ENCODE peak calls at places on chromosomes 11 and 22, in seven cellular contexts. C is GM19239; Y is EL; L is OCI-LY7; J is activated CD8-positive, alpha-beta memory T cell treated with anti-CD3 and anti-CD28 coated beads for 24 hours; P is activated naive CD4-positive, alpha-beta T cell; W is stimulated activated CD4-positive, alpha-beta T cell treated with anti-CD3 and anti-CD28 coated beads, TNF-alpha, amount 100 ng/mL, for 4 hours. Z is an unnamed sample.

GRCh38 chr22:20602589-20603164 is 95.3 kb downstream of the MED15 start:
- DNase-seq in W (no peak), C (no peak), J (no peak), L (no peak), Y (no peak), P (no peak), Z (no peak)

GRCh38 chr11:83681045-83681781 is 395.0 kb upstream of the CCDC90B start:
- DNase-seq in L (peak), C (no peak), P (no peak), Y (no peak), J (no peak), W (no peak), Z (peak)

GRCh38 chr11:61488651-61489291 is 19.8 kb upstream of the LRRC10B start:
- DNase-seq in J (no peak), C (no peak), Y (no peak), L (no peak), W (no peak), P (no peak), Z (no peak)

GRCh38 chr11:122784325-122785155 is 53.8 kb upstream of the CRTAM start:
- DNase-seq in C (no peak), L (no peak), W (no peak), J (no peak), P (no peak), Y (peak), Z (no peak)

GRCh38 chr11:123188508-123189165 is 6.4 kb downstream of the CLMP start:
- DNase-seq in J (no peak), C (no peak), L (no peak), Y (peak), W (no peak), P (no peak), Z (peak)

GRCh38 chr11:68142441-68143309 is 21.5 kb upstream of the CHKA start:
- DNase-seq in C (no peak), J (no peak), P (no peak), L (no peak), W (no peak), Y (no peak), Z (no peak)

GRCh38 chr22:48717883-48718817 is 1109.5 kb downstream of the BRD1 start:
- DNase-seq in J (no peak), P (no peak), C (no peak), Y (no peak), W (no peak), L (no peak), Z (no peak)

GRCh38 chr11:94513091-94513490 is 830 bp downstream of the C11orf97 start:
- DNase-seq in P (no peak), J (no peak), C (no peak), W (no peak), L (no peak), Y (no peak), Z (no peak)

GRCh38 chr11:69366591-69366990 is 72.6 kb downstream of the MYEOV start:
- DNase-seq in W (no peak), P (no peak), Y (no peak), J (no peak), C (no peak), L (no peak), Z (no peak)

GRCh38 chr11:86152006-86152862 is 83.3 kb upstream of the PICALM start:
- DNase-seq in P (no peak), J (no peak), Y (peak), L (no peak), W (no peak), C (no peak), Z (no peak)

GRCh38 chr11:117159892-117160291 is 15.8 kb downstream of the PAFAH1B2 start:
- DNase-seq in W (no peak), P (no peak), C (no peak), J (no peak), Y (no peak), L (no peak), Z (no peak)

GRCh38 chr11:60914620-60915249 is 777 bp downstream of the TMEM109 start:
- DNase-seq in W (peak), C (no peak), L (peak), Y (peak), P (no peak), J (peak), Z (peak)

GRCh38 chr11:12587333-12587997 is 86.8 kb upstream of the TEAD1 start:
- DNase-seq in L (no peak), P (no peak), Y (peak), J (no peak), C (no peak), W (no peak), Z (peak)

Z was measured in A673.